ENCODE peak calls at places on chromosome 3, in nine cellular contexts. T is NCI-H510A treated with DMSO at 0.1 percent for 48 hours; N is fibroblast of lung; L is neural crest cell; V is H7; D is RPMI8226; A is activated naive CD4-positive, alpha-beta T cell; U is activated gamma-delta T cell; O is osteoblast. F is an unnamed sample.

GRCh38 chr3:85681906-85682305 is 723.1 kb downstream of the CADM2 start:
- DNase-seq in T (no peak), N (no peak), L (no peak), V (no peak), D (no peak), A (no peak), U (no peak), O (no peak), F (no peak)

GRCh38 chr3:5806192-5806591 is 618.7 kb downstream of the EDEM1 start:
- DNase-seq in T (no peak), N (no peak), L (no peak), V (peak), D (no peak), A (no peak), U (no peak), O (no peak), F (peak)

GRCh38 chr3:23819599-23820360 is 14.0 kb downstream of the UBE2E1 start:
- DNase-seq in T (no peak), N (no peak), L (no peak), V (no peak), D (no peak), A (no peak), U (no peak), O (no peak), F (no peak)

GRCh38 chr3:159629329-159630084 is 359.1 kb upstream of the IL12A start:
- DNase-seq in T (no peak), N (no peak), L (no peak), V (no peak), D (no peak), A (no peak), U (no peak), O (peak), F (no peak)

GRCh38 chr3:141729240-141729639 is 8.9 kb upstream of the RNF7 start:
- DNase-seq in T (no peak), N (no peak), L (no peak), V (no peak), D (no peak), A (no peak), U (no peak), O (no peak), F (no peak)

GRCh38 chr3:87350367-87351199 is 74.2 kb upstream of the POU1F1 start:
- DNase-seq in T (peak), N (peak), L (no peak), V (peak), D (peak), A (no peak), U (no peak), O (no peak), F (peak)

GRCh38 chr3:50649451-50649931 is 25.2 kb upstream of the DOCK3 start:
- DNase-seq in T (no peak), N (no peak), L (no peak), V (no peak), D (no peak), A (no peak), U (no peak), O (no peak), F (no peak)

GRCh38 chr3:31942446-31942845 is 38.6 kb downstream of the OSBPL10 start:
- DNase-seq in T (no peak), N (no peak), L (no peak), V (no peak), D (no peak), A (no peak), U (no peak), O (no peak), F (no peak)

GRCh38 chr3:127316685-127317084 is 28.8 kb upstream of the PRR20G start:
- DNase-seq in T (no peak), N (no peak), L (no peak), V (no peak), D (no peak), A (no peak), U (no peak), O (no peak), F (no peak)

GRCh38 chr3:118272976-118273375 is 761.7 kb downstream of the IGSF11 start:
- DNase-seq in T (no peak), N (no peak), L (no peak), V (no peak), D (no peak), A (no peak), U (no peak), O (no peak), F (no peak)

GRCh38 chr3:44795197-44795596 is 33.6 kb downstream of the KIF15 start:
- DNase-seq in T (no peak), N (no peak), L (no peak), V (no peak), D (no peak), A (no peak), U (no peak), O (peak), F (no peak)

GRCh38 chr3:108623504-108623903 is 34.0 kb downstream of the DZIP3 start:
- DNase-seq in T (no peak), N (no peak), L (no peak), V (no peak), D (no peak), A (no peak), U (no peak), O (no peak), F (no peak)

GRCh38 chr3:81726735-81727134 is 34.7 kb downstream of the GBE1 start:
- DNase-seq in T (no peak), N (peak), L (no peak), V (no peak), D (no peak), A (no peak), U (no peak), O (no peak), F (no peak)

GRCh38 chr3:169498336-169498735 is 165.2 kb downstream of the MECOM start:
- DNase-seq in T (no peak), N (peak), L (no peak), V (no peak), D (no peak), A (no peak), U (no peak), O (no peak), F (no peak)

GRCh38 chr3:86988235-86988634 is 2.7 kb downstream of the VGLL3 start:
- DNase-seq in T (no peak), N (peak), L (no peak), V (no peak), D (no peak), A (no peak), U (no peak), O (peak), F (no peak)

GRCh38 chr3:54515439-54516213 is 393.3 kb downstream of the CACNA2D3 start:
- DNase-seq in T (no peak), N (no peak), L (no peak), V (no peak), D (no peak), A (no peak), U (no peak), O (no peak), F (no peak)

F was measured in NB4.